ENCODE peak calls at places on chromosomes 7 and 10, in six cellular contexts. One of them, this sample, is unnamed.

GRCh38 chr7:141698247-141699015 is 3.5 kb downstream of the DENND11 start:
- DNase-seq in nephron progenitor cell: no peak
- DNase-seq in PC-3: no peak
- DNase-seq in fibroblast of the aortic adventitia: no peak
- DNase-seq in WTC11: no peak
- DNase-seq in hepatocyte: no peak
- DNase-seq in this sample: no peak

GRCh38 chr7:97680622-97681021 is 51.3 kb upstream of the TAC1 start:
- DNase-seq in nephron progenitor cell: no peak
- DNase-seq in PC-3: no peak
- DNase-seq in fibroblast of the aortic adventitia: no peak
- DNase-seq in WTC11: no peak
- DNase-seq in hepatocyte: no peak
- DNase-seq in this sample: no peak

GRCh38 chr7:143318661-143319060 is 2.8 kb downstream of the CLCN1 start:
- DNase-seq in nephron progenitor cell: no peak
- DNase-seq in PC-3: no peak
- DNase-seq in fibroblast of the aortic adventitia: peak
- DNase-seq in WTC11: no peak
- DNase-seq in hepatocyte: peak
- DNase-seq in this sample: peak

GRCh38 chr7:734808-735207 is 7.7 kb upstream of the PRKAR1B start:
- DNase-seq in nephron progenitor cell: no peak
- DNase-seq in PC-3: no peak
- DNase-seq in fibroblast of the aortic adventitia: no peak
- DNase-seq in WTC11: no peak
- DNase-seq in hepatocyte: no peak
- DNase-seq in this sample: no peak

GRCh38 chr7:5525271-5526189 is 101.9 kb upstream of the TNRC18 start:
- DNase-seq in nephron progenitor cell: no peak
- DNase-seq in PC-3: peak
- DNase-seq in fibroblast of the aortic adventitia: peak
- DNase-seq in WTC11: no peak
- DNase-seq in hepatocyte: peak
- DNase-seq in this sample: peak

GRCh38 chr7:137579913-137580640 is 236.5 kb upstream of the PTN start:
- DNase-seq in nephron progenitor cell: no peak
- DNase-seq in PC-3: peak
- DNase-seq in fibroblast of the aortic adventitia: peak
- DNase-seq in WTC11: no peak
- DNase-seq in hepatocyte: no peak
- DNase-seq in this sample: peak

GRCh38 chr7:98077762-98078161 is 28.9 kb upstream of the LMTK2 start:
- DNase-seq in nephron progenitor cell: no peak
- DNase-seq in PC-3: no peak
- DNase-seq in fibroblast of the aortic adventitia: no peak
- DNase-seq in WTC11: no peak
- DNase-seq in hepatocyte: no peak
- DNase-seq in this sample: no peak

GRCh38 chr10:93566435-93567276 is at the start of gene FFAR4:
- DNase-seq in nephron progenitor cell: peak
- DNase-seq in PC-3: peak
- DNase-seq in fibroblast of the aortic adventitia: no peak
- DNase-seq in WTC11: peak
- DNase-seq in hepatocyte: peak
- DNase-seq in this sample: no peak

GRCh38 chr7:11302121-11302520 is 328.4 kb downstream of the PHF14 start:
- DNase-seq in nephron progenitor cell: no peak
- DNase-seq in PC-3: no peak
- DNase-seq in fibroblast of the aortic adventitia: no peak
- DNase-seq in WTC11: no peak
- DNase-seq in hepatocyte: no peak
- DNase-seq in this sample: no peak

GRCh38 chr10:128062837-128063563 is 63.2 kb downstream of the MKI67 start:
- DNase-seq in nephron progenitor cell: no peak
- DNase-seq in PC-3: no peak
- DNase-seq in fibroblast of the aortic adventitia: no peak
- DNase-seq in WTC11: no peak
- DNase-seq in hepatocyte: no peak
- DNase-seq in this sample: no peak

GRCh38 chr7:137681657-137682562 is 164.9 kb downstream of the DGKI start:
- DNase-seq in nephron progenitor cell: no peak
- DNase-seq in PC-3: peak
- DNase-seq in fibroblast of the aortic adventitia: peak
- DNase-seq in WTC11: no peak
- DNase-seq in hepatocyte: no peak
- DNase-seq in this sample: peak

GRCh38 chr7:69967699-69968450 is 369.6 kb downstream of the AUTS2 start:
- DNase-seq in nephron progenitor cell: peak
- DNase-seq in PC-3: no peak
- DNase-seq in fibroblast of the aortic adventitia: no peak
- DNase-seq in WTC11: no peak
- DNase-seq in hepatocyte: no peak
- DNase-seq in this sample: no peak

DNA sequence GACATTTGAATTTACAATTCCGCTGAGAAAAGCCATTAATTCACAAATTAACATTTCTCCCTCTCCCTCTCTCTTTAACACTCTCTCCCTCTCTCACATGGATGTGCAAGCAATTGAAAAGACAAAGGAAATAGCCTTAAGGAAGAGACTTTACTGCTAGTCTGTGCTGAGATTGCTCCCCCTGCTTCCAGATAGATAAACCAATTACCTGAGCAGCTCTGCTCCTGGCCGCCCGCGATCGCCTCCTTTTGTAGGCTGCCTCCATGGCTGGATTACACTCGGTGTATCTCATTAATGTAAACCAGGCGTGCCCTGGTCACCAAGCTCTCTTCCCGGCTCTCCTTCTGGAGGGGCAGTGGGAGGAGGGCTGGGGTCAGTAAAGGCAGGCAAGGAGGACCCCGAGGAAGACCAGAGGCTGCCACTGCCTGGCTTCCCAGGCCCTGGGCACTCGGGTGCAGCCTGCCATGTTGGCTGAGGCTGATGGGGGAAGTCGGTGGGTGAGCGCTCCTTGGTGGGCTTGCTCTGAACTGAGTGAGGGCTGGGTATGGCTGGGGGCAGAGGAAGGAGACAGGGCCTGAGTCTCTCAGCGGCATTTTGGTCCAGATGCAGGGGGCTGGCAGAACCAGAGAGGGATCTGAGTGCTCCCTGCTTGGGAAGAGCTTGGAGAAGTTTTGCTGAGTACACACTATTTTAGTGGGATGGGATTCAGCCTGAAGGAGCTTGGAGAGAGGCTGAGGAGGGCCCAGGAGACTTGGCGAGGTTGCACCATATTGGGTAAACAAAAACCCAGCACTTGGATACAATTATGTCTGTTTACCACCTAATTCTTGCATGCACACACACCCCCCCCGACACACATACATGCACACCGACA is 42.9 kb downstream of the PAX2 start:
- DNase-seq in nephron progenitor cell: no peak
- DNase-seq in PC-3: no peak
- DNase-seq in fibroblast of the aortic adventitia: no peak
- DNase-seq in WTC11: peak
- DNase-seq in hepatocyte: no peak
- DNase-seq in this sample: no peak
- TF ChIP-seq CTCF in nephron progenitor cell: no peak
- TF ChIP-seq CTCF in PC-3: no peak
- TF ChIP-seq CTCF in fibroblast of the aortic adventitia: no peak
- TF ChIP-seq CTCF in WTC11: no peak
- TF ChIP-seq CTCF in hepatocyte: no peak
- TF ChIP-seq CTCF in this sample: no peak

GRCh38 chr7:81447351-81447952 is 322.4 kb downstream of the HGF start:
- DNase-seq in nephron progenitor cell: no peak
- DNase-seq in PC-3: peak
- DNase-seq in fibroblast of the aortic adventitia: peak
- DNase-seq in WTC11: no peak
- DNase-seq in hepatocyte: peak
- DNase-seq in this sample: peak
- TF ChIP-seq CTCF in nephron progenitor cell: peak
- TF ChIP-seq CTCF in PC-3: peak
- TF ChIP-seq CTCF in fibroblast of the aortic adventitia: peak
- TF ChIP-seq CTCF in WTC11: peak
- TF ChIP-seq CTCF in hepatocyte: peak
- TF ChIP-seq CTCF in this sample: peak

GRCh38 chr10:48332166-48332870 is 25.8 kb downstream of the MAPK8 start:
- DNase-seq in nephron progenitor cell: no peak
- DNase-seq in PC-3: peak
- DNase-seq in fibroblast of the aortic adventitia: no peak
- DNase-seq in WTC11: no peak
- DNase-seq in hepatocyte: no peak
- DNase-seq in this sample: no peak
- TF ChIP-seq CTCF in nephron progenitor cell: no peak
- TF ChIP-seq CTCF in PC-3: peak
- TF ChIP-seq CTCF in fibroblast of the aortic adventitia: no peak
- TF ChIP-seq CTCF in WTC11: no peak
- TF ChIP-seq CTCF in hepatocyte: no peak
- TF ChIP-seq CTCF in this sample: no peak

GRCh38 chr10:21261705-21262285 is 263.7 kb downstream of the SKIDA1 start:
- DNase-seq in nephron progenitor cell: no peak
- DNase-seq in PC-3: no peak
- DNase-seq in fibroblast of the aortic adventitia: no peak
- DNase-seq in WTC11: no peak
- DNase-seq in hepatocyte: no peak
- DNase-seq in this sample: peak

GRCh38 chr10:21263266-21263803 is 262.1 kb downstream of the SKIDA1 start:
- DNase-seq in nephron progenitor cell: peak
- DNase-seq in PC-3: no peak
- DNase-seq in fibroblast of the aortic adventitia: no peak
- DNase-seq in WTC11: no peak
- DNase-seq in hepatocyte: no peak
- DNase-seq in this sample: no peak

GRCh38 chr10:21260060-21260792 is 265.3 kb downstream of the SKIDA1 start:
- DNase-seq in nephron progenitor cell: no peak
- DNase-seq in PC-3: no peak
- DNase-seq in fibroblast of the aortic adventitia: peak
- DNase-seq in WTC11: no peak
- DNase-seq in hepatocyte: no peak
- DNase-seq in this sample: peak

GRCh38 chr10:21257919-21258318 is 267.6 kb downstream of the SKIDA1 start:
- DNase-seq in nephron progenitor cell: no peak
- DNase-seq in PC-3: no peak
- DNase-seq in fibroblast of the aortic adventitia: peak
- DNase-seq in WTC11: no peak
- DNase-seq in hepatocyte: no peak
- DNase-seq in this sample: no peak

DNA sequence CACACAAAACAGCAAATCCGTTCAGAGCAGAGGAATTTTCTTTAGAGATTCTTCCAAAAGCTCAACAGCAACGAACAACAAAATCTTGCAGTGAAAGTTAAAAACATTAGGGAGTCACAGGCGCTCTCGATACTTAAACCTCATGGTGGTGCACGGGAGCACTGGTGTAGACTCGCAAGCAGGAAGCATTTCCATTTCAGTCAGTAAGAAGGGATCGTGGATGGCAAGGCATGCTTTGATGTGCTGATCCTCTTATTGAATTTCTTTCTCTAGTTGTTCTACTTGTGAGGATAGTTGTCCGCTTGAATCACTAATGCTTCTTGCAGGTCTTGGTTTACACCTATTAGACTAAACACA is 264.7 kb downstream of the SKIDA1 start:
- DNase-seq in nephron progenitor cell: no peak
- DNase-seq in PC-3: no peak
- DNase-seq in fibroblast of the aortic adventitia: peak
- DNase-seq in WTC11: no peak
- DNase-seq in hepatocyte: no peak
- DNase-seq in this sample: no peak
- TF ChIP-seq CTCF in nephron progenitor cell: no peak
- TF ChIP-seq CTCF in PC-3: no peak
- TF ChIP-seq CTCF in fibroblast of the aortic adventitia: peak
- TF ChIP-seq CTCF in WTC11: no peak
- TF ChIP-seq CTCF in hepatocyte: no peak
- TF ChIP-seq CTCF in this sample: no peak

DNA sequence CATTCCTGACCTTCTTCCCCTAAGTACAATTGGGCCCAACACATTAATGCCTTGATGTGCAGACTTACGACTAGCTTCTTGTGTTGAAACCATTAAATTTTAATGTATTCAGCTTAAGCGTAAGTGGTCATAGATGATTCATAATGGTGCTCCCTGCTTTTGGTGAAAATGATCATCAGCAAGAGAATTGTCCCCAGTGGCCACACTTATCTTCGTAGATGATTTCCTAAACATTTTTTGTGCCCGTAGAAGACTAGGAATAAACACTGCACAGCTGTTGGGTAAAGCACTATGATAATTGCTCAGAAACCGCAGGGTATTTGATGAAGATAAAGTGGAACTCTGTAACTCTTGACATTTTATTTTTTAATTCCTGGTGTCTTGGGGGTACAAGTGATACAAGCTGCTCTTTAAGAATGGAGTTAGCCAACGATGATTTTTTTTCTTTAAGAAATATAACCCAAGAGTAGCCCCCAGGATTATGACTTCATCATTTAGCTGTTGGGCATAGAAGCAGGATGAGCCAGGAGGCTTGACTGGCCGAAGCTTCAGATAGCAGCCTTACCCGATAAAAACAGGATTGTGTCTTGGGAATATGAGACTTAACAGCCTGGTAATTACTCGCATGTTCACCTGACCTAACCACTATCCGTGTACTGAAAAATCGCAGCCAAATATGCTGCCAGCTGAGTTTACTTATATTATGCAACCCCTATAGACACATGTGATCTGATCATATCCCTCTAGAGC is 346.2 kb upstream of the BMPER start:
- DNase-seq in nephron progenitor cell: no peak
- DNase-seq in PC-3: no peak
- DNase-seq in fibroblast of the aortic adventitia: no peak
- DNase-seq in WTC11: no peak
- DNase-seq in hepatocyte: no peak
- DNase-seq in this sample: no peak
- TF ChIP-seq CTCF in nephron progenitor cell: no peak
- TF ChIP-seq CTCF in PC-3: no peak
- TF ChIP-seq CTCF in fibroblast of the aortic adventitia: no peak
- TF ChIP-seq CTCF in WTC11: no peak
- TF ChIP-seq CTCF in hepatocyte: no peak
- TF ChIP-seq CTCF in this sample: no peak

DNA sequence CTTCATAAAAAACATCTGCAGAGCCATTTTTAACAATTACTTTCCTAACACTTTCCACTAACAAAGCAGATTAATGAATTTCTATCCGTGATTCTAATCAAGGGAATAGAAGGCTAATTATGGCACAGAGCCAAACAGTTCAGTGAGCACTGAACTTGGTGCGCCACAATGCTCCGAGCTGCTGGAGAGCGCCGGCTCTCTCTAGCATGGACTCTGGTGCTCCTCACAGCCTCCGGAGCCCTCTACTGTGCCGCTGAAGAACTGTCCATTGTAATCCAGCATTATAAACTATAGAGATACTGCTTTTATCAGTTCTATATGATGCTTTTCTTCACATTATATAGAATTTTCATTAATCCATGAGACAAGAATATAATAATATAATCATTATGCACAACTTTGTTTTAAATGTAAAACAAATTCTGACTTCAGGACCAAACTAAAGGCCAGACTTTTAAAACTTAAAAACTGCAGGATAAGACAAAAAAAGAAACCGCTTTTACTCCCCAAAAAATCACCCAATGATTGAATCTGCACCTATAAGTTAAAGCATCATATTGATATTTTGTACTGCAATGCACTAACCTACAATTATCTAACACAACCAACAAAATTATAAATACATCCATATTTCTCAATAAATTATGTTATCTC is 123.6 kb downstream of the RNF32 start:
- DNase-seq in nephron progenitor cell: peak
- DNase-seq in PC-3: peak
- DNase-seq in fibroblast of the aortic adventitia: peak
- DNase-seq in WTC11: peak
- DNase-seq in hepatocyte: peak
- DNase-seq in this sample: peak
- TF ChIP-seq CTCF in nephron progenitor cell: peak
- TF ChIP-seq CTCF in PC-3: peak
- TF ChIP-seq CTCF in fibroblast of the aortic adventitia: peak
- TF ChIP-seq CTCF in WTC11: no peak
- TF ChIP-seq CTCF in hepatocyte: peak
- TF ChIP-seq CTCF in this sample: peak